ENCODE peak calls at places on chromosomes 5 and 9, in four cellular contexts. One of them, this sample, is unnamed.

GRCh38 chr5:10562202-10563131 is 1.4 kb upstream of the ANKRD33B start:
- DNase-seq in H1: peak; percentile 72
- DNase-seq in GM12878: peak; percentile 66
- DNase-seq in HepG2: no peak
- DNase-seq in this sample: no peak

GRCh38 chr9:71670121-71670520 is 98.2 kb downstream of the CEMIP2 start:
- DNase-seq in H1: no peak
- DNase-seq in GM12878: no peak
- DNase-seq in HepG2: no peak
- DNase-seq in this sample: no peak

GRCh38 chr5:1501372-1502045 is 22.3 kb downstream of the LPCAT1 start:
- DNase-seq in H1: no peak
- DNase-seq in GM12878: no peak
- DNase-seq in HepG2: no peak
- DNase-seq in this sample: no peak

GRCh38 chr5:149166128-149166527 is 24.8 kb downstream of the ABLIM3 start:
- DNase-seq in H1: no peak
- DNase-seq in GM12878: no peak
- DNase-seq in HepG2: no peak
- DNase-seq in this sample: no peak

GRCh38 chr5:142611154-142611553 is 74.7 kb downstream of the FGF1 start:
- DNase-seq in H1: peak; percentile 93
- DNase-seq in GM12878: no peak
- DNase-seq in HepG2: peak; percentile 48
- DNase-seq in this sample: peak; percentile 57

GRCh38 chr9:78101247-78101646 is 69.6 kb upstream of the GNAQ start:
- DNase-seq in H1: no peak
- DNase-seq in GM12878: no peak
- DNase-seq in HepG2: no peak
- DNase-seq in this sample: no peak

GRCh38 chr5:14595877-14596276 is 14.3 kb downstream of the OTULINL start:
- DNase-seq in H1: no peak
- DNase-seq in GM12878: no peak
- DNase-seq in HepG2: no peak
- DNase-seq in this sample: no peak

GRCh38 chr5:34022131-34022705 is 14.4 kb upstream of the AMACR start:
- DNase-seq in H1: no peak
- DNase-seq in GM12878: no peak
- DNase-seq in HepG2: no peak
- DNase-seq in this sample: no peak

GRCh38 chr9:34380034-34380510 is 3.4 kb upstream of the MYORG start:
- DNase-seq in H1: peak; percentile 70
- DNase-seq in GM12878: no peak
- DNase-seq in HepG2: no peak
- DNase-seq in this sample: no peak

GRCh38 chr5:179165421-179166170 is 105.4 kb downstream of the ZNF354C start:
- DNase-seq in H1: peak; percentile 34
- DNase-seq in GM12878: no peak
- DNase-seq in HepG2: no peak
- DNase-seq in this sample: no peak
- H3K9ac ChIP-seq in H1: no peak overlapping the region
- H3K9ac ChIP-seq in GM12878: no peak overlapping the region
- H3K9ac ChIP-seq in HepG2: no peak overlapping the region
- H3K9ac ChIP-seq in this sample: no peak overlapping the region

DNA sequence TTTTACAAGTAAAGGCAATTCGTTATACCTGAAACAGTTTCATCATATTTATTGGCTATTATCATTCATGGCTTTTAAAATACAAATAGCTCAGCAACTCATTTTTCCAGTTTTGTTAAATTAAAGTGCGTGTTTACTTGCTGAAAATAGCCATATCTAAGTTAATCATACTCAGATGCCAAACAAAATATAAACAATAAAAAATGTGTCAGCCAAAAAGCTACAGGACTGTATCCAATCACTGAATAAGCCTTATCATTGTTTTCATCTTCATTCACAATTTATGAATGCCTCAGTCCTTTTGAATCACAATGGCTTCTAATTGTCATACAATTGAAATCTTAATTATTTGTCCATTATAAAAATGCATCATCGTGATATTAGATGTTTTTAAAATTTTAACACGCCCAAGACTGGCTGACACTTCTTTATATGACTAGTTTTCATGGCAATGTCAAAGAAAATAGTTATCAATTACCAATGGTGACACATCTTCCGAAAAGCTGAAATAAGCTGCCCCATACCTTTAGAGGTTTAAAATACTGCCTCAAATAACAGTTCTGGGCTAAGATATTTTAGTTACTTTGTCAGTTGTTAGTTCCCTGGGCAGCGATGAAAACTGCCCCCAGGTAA is 1.9 kb downstream of the NFIB start:
- DNase-seq in H1: no peak
- DNase-seq in GM12878: no peak
- DNase-seq in HepG2: no peak
- DNase-seq in this sample: no peak
- H3K4me3 ChIP-seq in H1: peak overlapping the region; percentile 79
- H3K4me3 ChIP-seq in GM12878: no peak overlapping the region
- H3K4me3 ChIP-seq in HepG2: peak overlapping the region; percentile 72
- H3K4me3 ChIP-seq in this sample: no peak overlapping the region

DNA sequence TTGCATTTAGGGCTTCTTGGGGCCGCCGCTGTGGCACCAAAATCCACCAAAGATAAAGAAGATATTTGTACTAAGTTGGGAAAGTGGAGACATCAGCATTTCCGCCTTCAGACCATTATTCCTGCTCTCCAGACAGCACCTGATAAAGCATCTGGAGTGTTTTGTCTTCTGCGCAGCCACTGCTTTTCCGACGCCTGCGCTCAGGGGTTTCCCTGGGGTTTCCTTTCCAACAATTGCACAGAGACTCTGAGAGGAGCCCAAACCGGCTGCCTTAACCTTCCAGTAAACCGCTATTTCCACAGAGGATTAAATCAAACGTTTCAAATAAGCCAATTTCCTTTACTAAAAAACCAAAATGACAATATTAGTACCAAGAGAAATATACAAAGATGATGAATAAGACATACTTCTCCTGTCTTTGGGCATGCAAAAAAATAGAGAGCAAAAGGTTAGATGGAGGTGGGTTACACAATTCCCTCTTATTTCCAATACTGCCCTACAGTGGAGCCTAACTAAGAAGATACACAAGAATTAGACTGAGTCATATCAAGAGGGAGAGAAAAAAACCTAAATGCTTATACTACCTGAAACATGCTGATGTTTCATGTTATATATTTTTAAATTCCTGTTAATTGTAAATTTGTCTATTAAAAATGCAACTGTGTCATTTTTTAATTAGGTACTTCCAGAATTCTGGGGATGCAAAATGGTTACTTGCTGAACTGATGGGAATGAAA is 98.4 kb downstream of the MAPKAP1 start:
- DNase-seq in H1: no peak
- DNase-seq in GM12878: no peak
- DNase-seq in HepG2: no peak
- DNase-seq in this sample: no peak
- TF ChIP-seq SUZ12 in H1: no peak
- TF ChIP-seq SUZ12 in GM12878: no peak
- TF ChIP-seq SUZ12 in HepG2: no peak
- TF ChIP-seq SUZ12 in this sample: no peak

GRCh38 chr5:35832757-35833156 is 23.9 kb upstream of the IL7R start:
- DNase-seq in H1: no peak
- DNase-seq in GM12878: no peak
- DNase-seq in HepG2: no peak
- DNase-seq in this sample: no peak

GRCh38 chr5:35842856-35843255 is 13.8 kb upstream of the IL7R start:
- DNase-seq in H1: no peak
- DNase-seq in GM12878: no peak
- DNase-seq in HepG2: no peak
- DNase-seq in this sample: no peak

GRCh38 chr5:35835796-35836742 is 20.6 kb upstream of the IL7R start:
- DNase-seq in H1: no peak
- DNase-seq in GM12878: no peak
- DNase-seq in HepG2: no peak
- DNase-seq in this sample: no peak

DNA sequence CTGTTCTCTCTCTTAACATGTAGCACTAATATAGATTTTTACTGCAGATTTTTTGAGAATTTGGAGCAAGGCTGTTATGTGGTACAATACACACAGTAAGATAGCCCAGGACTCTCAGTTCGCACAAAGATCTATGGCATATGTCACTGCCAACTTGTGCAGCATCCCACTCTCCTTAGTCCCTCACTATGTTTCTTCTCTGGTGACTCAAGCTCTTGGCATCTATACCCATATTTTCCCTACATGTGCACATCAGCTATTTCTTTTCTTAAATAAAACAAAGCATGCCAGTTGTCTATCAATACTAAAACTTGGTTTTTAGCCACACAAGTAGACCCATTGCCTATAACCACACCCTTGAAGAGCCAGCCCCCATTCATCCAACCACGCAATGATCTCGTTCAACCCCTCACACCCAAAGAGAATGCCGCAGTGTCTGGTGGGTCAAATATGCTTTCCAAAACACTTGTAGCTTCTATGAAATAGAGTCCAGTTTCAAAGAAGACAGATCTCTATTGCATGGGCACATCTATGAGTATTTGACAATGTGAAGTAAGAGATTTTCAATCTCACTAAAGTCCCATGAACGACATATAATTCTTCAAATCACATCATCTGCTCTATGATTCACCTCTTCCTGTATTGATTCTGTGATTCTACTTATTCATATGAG is 18.2 kb upstream of the IL7R start:
- DNase-seq in H1: no peak
- DNase-seq in GM12878: no peak
- DNase-seq in HepG2: no peak
- DNase-seq in this sample: no peak
- H3K9ac ChIP-seq in H1: no peak overlapping the region
- H3K9ac ChIP-seq in GM12878: no peak overlapping the region
- H3K9ac ChIP-seq in HepG2: no peak overlapping the region
- H3K9ac ChIP-seq in this sample: no peak overlapping the region

DNA sequence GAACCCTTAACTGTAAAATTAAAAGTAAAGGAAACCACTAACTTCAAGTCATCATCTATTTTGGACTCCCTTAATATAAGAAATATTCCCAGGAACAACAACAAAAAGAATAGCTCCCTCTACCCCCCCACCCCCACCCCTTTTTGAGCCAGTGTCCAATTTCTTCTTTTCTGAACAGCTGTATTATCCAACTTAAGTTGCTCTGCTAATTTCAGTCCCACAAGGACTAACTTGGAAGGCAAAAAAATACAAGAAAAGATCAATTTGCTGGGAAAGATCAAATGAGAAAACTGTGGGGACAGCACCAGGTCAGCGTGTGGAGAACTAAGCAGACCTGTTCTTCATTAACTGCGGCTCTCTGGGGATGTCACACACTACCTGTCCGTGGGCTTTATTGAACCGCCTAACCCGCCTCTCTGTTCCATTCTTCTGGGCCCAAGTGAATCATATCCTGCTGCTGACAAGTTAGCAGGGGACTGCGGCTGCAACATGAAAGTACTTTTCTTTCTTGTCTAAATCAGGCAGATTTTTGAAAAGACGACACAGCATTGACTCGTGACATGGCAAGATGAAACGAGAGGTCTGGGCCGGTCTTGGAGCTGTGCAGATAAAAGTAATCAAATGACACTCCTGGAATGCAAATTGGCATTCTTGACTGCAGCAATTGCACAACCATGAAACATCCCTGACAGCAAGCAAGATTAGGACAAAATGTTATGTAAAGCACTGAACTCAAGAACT is 2.7 kb downstream of the BNC2 start:
- DNase-seq in H1: no peak
- DNase-seq in GM12878: no peak
- DNase-seq in HepG2: peak; percentile 3
- DNase-seq in this sample: no peak
- H3K4me3 ChIP-seq in H1: no peak overlapping the region
- H3K4me3 ChIP-seq in GM12878: no peak overlapping the region
- H3K4me3 ChIP-seq in HepG2: no peak overlapping the region
- H3K4me3 ChIP-seq in this sample: no peak overlapping the region

GRCh38 chr5:159961761-159962160 is 45.5 kb downstream of the ADRA1B start:
- DNase-seq in H1: no peak
- DNase-seq in GM12878: no peak
- DNase-seq in HepG2: no peak
- DNase-seq in this sample: no peak

GRCh38 chr5:159963967-159964366 is 45.0 kb upstream of the TTC1 start:
- DNase-seq in H1: no peak
- DNase-seq in GM12878: no peak
- DNase-seq in HepG2: no peak
- DNase-seq in this sample: no peak

GRCh38 chr5:159962214-159962613 is 45.9 kb downstream of the ADRA1B start:
- DNase-seq in H1: no peak
- DNase-seq in GM12878: no peak
- DNase-seq in HepG2: no peak
- DNase-seq in this sample: no peak

GRCh38 chr5:159961176-159961689 is 45.0 kb downstream of the ADRA1B start:
- DNase-seq in H1: no peak
- DNase-seq in GM12878: no peak
- DNase-seq in HepG2: no peak
- DNase-seq in this sample: no peak

GRCh38 chr5:159965031-159965837 is 43.7 kb upstream of the TTC1 start:
- DNase-seq in H1: peak; percentile 85
- DNase-seq in GM12878: no peak
- DNase-seq in HepG2: peak; percentile 20
- DNase-seq in this sample: peak; percentile 36
- TF ChIP-seq SUZ12 in H1: no peak
- TF ChIP-seq SUZ12 in GM12878: no peak
- TF ChIP-seq SUZ12 in HepG2: no peak
- TF ChIP-seq SUZ12 in this sample: no peak

DNA sequence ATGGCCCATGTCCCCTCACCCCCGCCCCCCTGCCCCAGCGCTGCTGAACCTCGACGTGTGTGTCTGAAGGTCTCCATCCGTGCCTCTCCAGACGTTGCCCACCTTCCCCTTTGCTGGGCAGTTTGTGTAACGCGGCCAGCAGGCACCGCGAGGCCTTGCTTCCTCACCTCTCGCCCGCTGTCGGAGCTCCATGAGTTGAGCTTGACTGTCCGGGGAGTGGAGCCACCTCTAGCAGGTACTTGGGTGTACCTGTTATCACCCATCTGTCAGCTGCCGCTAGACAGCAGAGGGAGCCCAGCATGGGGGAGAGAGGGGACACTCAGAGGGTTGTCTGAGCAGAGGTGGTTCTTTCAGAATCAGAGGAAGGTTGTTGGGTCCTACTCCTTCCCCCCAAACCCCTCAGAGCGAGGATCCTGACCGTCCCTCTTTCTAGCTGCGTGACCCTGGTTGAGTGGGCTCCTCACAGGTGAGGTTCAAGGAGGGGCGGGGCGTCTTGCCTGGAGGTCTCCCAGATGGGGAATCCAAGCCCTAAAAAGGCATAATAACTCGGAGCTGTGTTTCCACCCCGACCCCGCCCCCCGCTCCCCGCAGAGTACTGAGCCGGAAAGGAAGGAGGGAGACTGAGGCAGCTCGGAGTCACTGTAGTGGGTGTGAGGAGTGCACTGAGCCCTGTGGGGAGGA is 184.8 kb downstream of the C9orf50 start:
- DNase-seq in H1: no peak
- DNase-seq in GM12878: no peak
- DNase-seq in HepG2: no peak
- DNase-seq in this sample: no peak
- H3K9ac ChIP-seq in H1: no peak overlapping the region
- H3K9ac ChIP-seq in GM12878: no peak overlapping the region
- H3K9ac ChIP-seq in HepG2: no peak overlapping the region
- H3K9ac ChIP-seq in this sample: peak overlapping the region; percentile 84

GRCh38 chr5:136020001-136020382 is 8.8 kb upstream of the TGFBI start:
- DNase-seq in H1: no peak
- DNase-seq in GM12878: no peak
- DNase-seq in HepG2: no peak
- DNase-seq in this sample: no peak
- H3K4me3 ChIP-seq in H1: no peak overlapping the region
- H3K4me3 ChIP-seq in GM12878: no peak overlapping the region
- H3K4me3 ChIP-seq in HepG2: no peak overlapping the region
- H3K4me3 ChIP-seq in this sample: no peak overlapping the region